ENCODE peak calls at places on chromosome 4, in four cellular contexts. Z is HL-60, N is stomach, K is sigmoid colon. Q is an unnamed sample.

GRCh38 chr4:27721193-27721592 is 860.6 kb downstream of the STIM2 start:
- DNase-seq in Z (no peak), K (no peak), N (no peak), Q (no peak)

GRCh38 chr4:61520176-61520575 is 320.1 kb downstream of the ADGRL3 start:
- DNase-seq in N (no peak), K (no peak), Z (no peak), Q (no peak)

GRCh38 chr4:65911720-65912119 is 241.4 kb upstream of the EPHA5 start:
- DNase-seq in K (no peak), Z (no peak), N (no peak), Q (no peak)

GRCh38 chr4:99649208-99649607 is 8.4 kb downstream of the C4orf54 start:
- DNase-seq in K (no peak), N (no peak), Z (no peak), Q (no peak)

GRCh38 chr4:147927377-147928137 is 195.7 kb downstream of the ARHGAP10 start:
- DNase-seq in K (peak), Z (no peak), N (no peak), Q (no peak)

GRCh38 chr4:88017516-88018302 is 10.3 kb downstream of the PKD2 start:
- DNase-seq in K (peak), N (no peak), Z (no peak), Q (no peak)

GRCh38 chr4:56728512-56728911 is 47.4 kb upstream of the HOPX start:
- DNase-seq in K (peak), N (peak), Z (no peak), Q (no peak)

GRCh38 chr4:20474119-20474518 is 222.4 kb downstream of the SLIT2 start:
- DNase-seq in Z (no peak), K (no peak), N (no peak), Q (no peak)

GRCh38 chr4:98394134-98394533 is 132.9 kb downstream of the RAP1GDS1 start:
- DNase-seq in N (no peak), Z (no peak), K (no peak), Q (no peak)

GRCh38 chr4:59936566-59936965 is 1263.6 kb upstream of the ADGRL3 start:
- DNase-seq in Z (no peak), N (no peak), K (no peak), Q (no peak)

GRCh38 chr4:146029147-146029546 is 90.5 kb upstream of the ZNF827 start:
- DNase-seq in Z (no peak), K (no peak), N (no peak), Q (no peak)

GRCh38 chr4:165621983-165622382 is 243.2 kb downstream of the CPE start:
- DNase-seq in Z (no peak), N (no peak), K (no peak), Q (no peak)

GRCh38 chr4:7842384-7843279 is 97.0 kb downstream of the AFAP1 start:
- DNase-seq in K (peak), Z (no peak), N (no peak), Q (no peak)

GRCh38 chr4:31125496-31125895 is 405.3 kb downstream of the PCDH7 start:
- DNase-seq in N (no peak), K (no peak), Z (no peak), Q (no peak)

GRCh38 chr4:174669278-174669677 is 147.0 kb upstream of the HPGD start:
- DNase-seq in K (no peak), N (no peak), Z (no peak), Q (no peak)

GRCh38 chr4:84530871-84531270 is 31.8 kb upstream of the NKX6-1 start:
- DNase-seq in Z (no peak), K (no peak), N (no peak), Q (no peak)

GRCh38 chr4:9771069-9771468 is 10.4 kb upstream of the DRD5 start:
- DNase-seq in Z (peak), N (no peak), K (no peak), Q (no peak)

GRCh38 chr4:15232725-15233597 is 194.9 kb upstream of the C1QTNF7 start:
- DNase-seq in N (no peak), K (no peak), Z (no peak), Q (no peak)

GRCh38 chr4:23225564-23225963 is 532.8 kb downstream of the GBA3 start:
- DNase-seq in Z (no peak), K (no peak), N (no peak), Q (no peak)

GRCh38 chr4:126541820-126542219 is 1090.9 kb upstream of the INTU start:
- DNase-seq in Z (no peak), K (no peak), N (no peak), Q (no peak)

GRCh38 chr4:126548890-126549289 is 1083.9 kb upstream of the INTU start:
- DNase-seq in Z (no peak), N (no peak), K (no peak), Q (no peak)

GRCh38 chr4:126539771-126540170 is 1093.0 kb upstream of the INTU start:
- DNase-seq in K (no peak), N (no peak), Z (no peak), Q (no peak)

GRCh38 chr4:126547352-126547751 is 1085.4 kb upstream of the INTU start:
- DNase-seq in Z (no peak), N (no peak), K (no peak), Q (no peak)

GRCh38 chr4:126544276-126544675 is 1088.5 kb upstream of the INTU start:
- DNase-seq in N (no peak), Z (no peak), K (no peak), Q (no peak)
- TF ChIP-seq POLR2AphosphoS5 in N (no peak), Z (no peak), K (no peak), Q (no peak)

GRCh38 chr4:38924266-38924827 is 56.7 kb downstream of the FAM114A1 start:
- DNase-seq in N (no peak), Z (no peak), K (no peak), Q (no peak)

GRCh38 chr4:38925492-38926418 is 58.1 kb downstream of the FAM114A1 start:
- DNase-seq in Z (no peak), N (no peak), K (peak), Q (no peak)

GRCh38 chr4:38923746-38924145 is 56.1 kb downstream of the FAM114A1 start:
- DNase-seq in K (no peak), N (no peak), Z (no peak), Q (no peak)

GRCh38 chr4:38928886-38929285 is 61.3 kb downstream of the FAM114A1 start:
- DNase-seq in Z (no peak), N (no peak), K (no peak), Q (no peak)

GRCh38 chr4:38926917-38927316 is 59.3 kb downstream of the FAM114A1 start:
- DNase-seq in Z (no peak), K (no peak), N (no peak), Q (no peak)
- TF ChIP-seq POLR2AphosphoS5 in Z (no peak), K (no peak), N (no peak), Q (no peak)

GRCh38 chr4:176753049-176753448 is 39.7 kb downstream of the VEGFC start:
- DNase-seq in Z (no peak), K (no peak), N (no peak), Q (no peak)
- TF ChIP-seq POLR2AphosphoS5 in Z (no peak), K (no peak), N (no peak), Q (no peak)

GRCh38 chr4:87014284-87014782 is 79.5 kb downstream of the AFF1 start:
- DNase-seq in N (no peak), Z (no peak), K (no peak), Q (no peak)
- TF ChIP-seq POLR2AphosphoS5 in N (no peak), Z (no peak), K (peak), Q (no peak)

GRCh38 chr4:89497517-89498308 is 190.1 kb upstream of the GPRIN3 start:
- DNase-seq in K (no peak), N (no peak), Z (no peak), Q (no peak)
- TF ChIP-seq POLR2AphosphoS5 in K (no peak), N (peak), Z (no peak), Q (no peak)

DNA sequence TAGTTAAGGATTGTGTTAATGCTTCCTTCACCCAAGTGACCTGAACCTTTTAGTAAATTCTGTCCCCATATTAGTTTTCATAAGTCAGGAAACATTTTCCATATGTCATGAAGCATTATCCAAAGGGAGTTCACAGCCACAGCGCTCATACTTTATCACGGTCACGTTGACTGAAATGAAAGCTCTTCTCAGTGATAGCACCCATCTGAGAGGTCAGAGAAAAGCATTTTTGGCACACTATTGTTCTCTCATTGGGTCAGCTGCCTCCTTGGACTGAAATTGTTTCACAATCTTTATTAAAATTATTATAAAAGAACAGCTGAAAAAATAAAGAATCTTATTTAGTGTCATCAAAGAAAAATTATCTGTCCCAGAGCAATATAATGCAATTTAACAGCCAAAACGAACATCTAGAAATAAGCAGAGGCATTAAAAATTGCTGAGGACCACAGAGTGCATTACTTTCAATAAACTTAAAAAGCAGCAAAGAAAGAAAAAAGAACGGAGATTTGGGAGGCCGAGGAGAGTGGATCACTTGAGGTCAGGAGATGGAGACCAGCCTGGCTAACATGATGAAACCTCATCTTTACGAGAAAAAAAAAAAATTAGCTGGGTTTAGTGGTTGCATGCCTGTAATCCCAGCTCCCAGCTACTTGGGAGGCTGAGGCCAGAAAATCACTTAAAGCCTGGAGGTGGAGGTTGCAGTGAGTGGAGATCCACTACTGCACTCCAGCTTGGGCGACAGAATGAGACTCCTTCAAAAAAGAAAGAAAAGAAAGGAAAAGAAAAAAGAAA is 680.8 kb upstream of the FAM241A start:
- DNase-seq in N (no peak), K (no peak), Z (no peak), Q (no peak)
- TF ChIP-seq POLR2AphosphoS5 in N (no peak), K (no peak), Z (no peak), Q (no peak)

GRCh38 chr4:37431417-37431743 is 186.8 kb downstream of the NWD2 start:
- DNase-seq in Z (no peak), N (no peak), K (no peak), Q (no peak)
- TF ChIP-seq POLR2AphosphoS5 in Z (no peak), N (no peak), K (no peak), Q (no peak)

Q was measured in GM12891.